ENCODE peak calls at places on chromosome 22, in nine cellular contexts. T, J, F, R, P, H, O, B and N are unnamed samples.

GRCh38 chr22:50209893-50210292 is 9.1 kb downstream of the SELENOO start:
- DNase-seq in T (peak), J (peak), F (no peak), R (peak), P (no peak), H (peak), O (peak), B (peak), N (peak)

GRCh38 chr22:30422481-30423295 is 2.9 kb upstream of the MTFP1 start:
- DNase-seq in T (peak), J (peak), F (peak), R (no peak), P (peak), H (peak), O (peak), B (peak), N (no peak)

GRCh38 chr22:35938226-35938625 is 90.4 kb downstream of the RBFOX2 start:
- DNase-seq in T (no peak), J (no peak), F (no peak), R (no peak), P (no peak), H (no peak), O (no peak), B (no peak), N (no peak)

GRCh38 chr22:29483254-29483653 is 3.2 kb downstream of the NEFH start:
- DNase-seq in T (no peak), J (no peak), F (no peak), R (no peak), P (no peak), H (no peak), O (no peak), B (no peak), N (no peak)

GRCh38 chr22:18044548-18045271 is 20.3 kb upstream of the MICAL3 start:
- DNase-seq in T (peak), J (peak), F (no peak), R (peak), P (no peak), H (no peak), O (peak), B (peak), N (no peak)

GRCh38 chr22:22143448-22143847 is 101.1 kb upstream of the VPREB1 start:
- DNase-seq in T (no peak), J (no peak), F (no peak), R (no peak), P (no peak), H (no peak), O (no peak), B (no peak), N (no peak)

GRCh38 chr22:46432164-46433068 is 96.9 kb downstream of the TRMU start:
- DNase-seq in T (peak), J (no peak), F (no peak), R (no peak), P (no peak), H (no peak), O (peak), B (no peak), N (peak)

GRCh38 chr22:39290248-39290720 is 29.1 kb downstream of the RPL3 start:
- DNase-seq in T (no peak), J (no peak), F (no peak), R (peak), P (peak), H (peak), O (no peak), B (no peak), N (no peak)

GRCh38 chr22:22855617-22856308 is 31.9 kb upstream of the IGLL5 start:
- DNase-seq in T (peak), J (no peak), F (no peak), R (no peak), P (no peak), H (peak), O (no peak), B (no peak), N (peak)

GRCh38 chr22:46770726-46771125 is 8.3 kb downstream of the TBC1D22A start:
- DNase-seq in T (no peak), J (no peak), F (no peak), R (peak), P (no peak), H (no peak), O (no peak), B (peak), N (no peak)

GRCh38 chr22:36239150-36239400 is 252 bp downstream of the APOL2 start:
- DNase-seq in T (peak), J (no peak), F (no peak), R (no peak), P (no peak), H (no peak), O (no peak), B (no peak), N (no peak)

GRCh38 chr22:16935209-16935608 is 72.8 kb downstream of the GAB4 start:
- DNase-seq in T (no peak), J (no peak), F (no peak), R (no peak), P (no peak), H (no peak), O (no peak), B (no peak), N (no peak)

GRCh38 chr22:36267896-36268485 is 15.1 kb downstream of the APOL1 start:
- DNase-seq in T (no peak), J (no peak), F (no peak), R (no peak), P (no peak), H (no peak), O (no peak), B (no peak), N (no peak)

GRCh38 chr22:46561435-46561905 is 24.1 kb upstream of the CELSR1 start:
- DNase-seq in T (no peak), J (no peak), F (no peak), R (peak), P (peak), H (peak), O (peak), B (peak), N (no peak)

DNA sequence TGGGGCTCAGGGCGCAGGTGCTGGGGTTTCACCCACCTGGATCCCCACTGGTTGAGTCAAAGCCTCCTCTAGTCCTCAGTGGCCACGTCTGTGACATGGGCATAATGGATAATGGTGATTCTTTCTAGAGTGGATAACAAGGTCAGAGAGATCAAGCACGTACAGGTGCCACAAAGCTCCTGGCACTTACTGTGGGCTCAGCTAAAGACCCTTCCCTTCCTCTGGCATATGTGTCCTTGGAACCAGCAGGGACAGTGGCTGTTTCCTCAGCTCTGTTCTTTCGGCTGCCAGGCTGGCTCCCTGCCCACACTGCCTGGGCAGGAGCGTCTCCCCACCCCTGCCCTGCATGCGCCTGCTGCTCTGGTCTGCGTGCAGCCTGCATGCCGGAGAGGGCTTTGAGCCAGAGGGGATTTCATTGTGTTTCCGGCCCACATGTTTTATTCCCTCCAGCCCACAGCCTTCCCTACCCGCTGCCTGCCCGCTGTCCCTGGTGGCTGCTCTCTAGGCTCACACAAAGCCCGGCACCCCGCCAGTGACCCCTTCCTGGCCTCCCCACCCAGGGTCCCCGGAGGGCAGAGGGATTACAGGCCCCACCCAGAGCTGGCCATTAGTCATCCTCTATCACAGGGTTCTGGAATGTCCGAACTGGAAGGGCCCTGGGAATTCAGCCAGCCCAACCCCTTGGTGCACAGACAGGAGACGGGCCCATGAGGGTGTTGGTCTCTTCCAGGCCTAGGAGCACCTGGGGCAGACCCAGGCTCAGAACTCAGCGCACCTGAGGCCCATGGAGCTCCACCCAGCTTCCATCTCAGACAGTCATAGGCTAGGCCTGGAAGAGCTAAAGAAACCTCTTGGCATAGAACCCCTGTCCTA is 55.3 kb upstream of the GCAT start:
- DNase-seq in T (peak), J (peak), F (peak), R (peak), P (peak), H (peak), O (peak), B (peak), N (no peak)
- TF ChIP-seq CTCF in T (no peak), J (no peak), F (peak), R (peak), P (no peak), H (no peak), O (no peak), B (peak), N (no peak)

DNA sequence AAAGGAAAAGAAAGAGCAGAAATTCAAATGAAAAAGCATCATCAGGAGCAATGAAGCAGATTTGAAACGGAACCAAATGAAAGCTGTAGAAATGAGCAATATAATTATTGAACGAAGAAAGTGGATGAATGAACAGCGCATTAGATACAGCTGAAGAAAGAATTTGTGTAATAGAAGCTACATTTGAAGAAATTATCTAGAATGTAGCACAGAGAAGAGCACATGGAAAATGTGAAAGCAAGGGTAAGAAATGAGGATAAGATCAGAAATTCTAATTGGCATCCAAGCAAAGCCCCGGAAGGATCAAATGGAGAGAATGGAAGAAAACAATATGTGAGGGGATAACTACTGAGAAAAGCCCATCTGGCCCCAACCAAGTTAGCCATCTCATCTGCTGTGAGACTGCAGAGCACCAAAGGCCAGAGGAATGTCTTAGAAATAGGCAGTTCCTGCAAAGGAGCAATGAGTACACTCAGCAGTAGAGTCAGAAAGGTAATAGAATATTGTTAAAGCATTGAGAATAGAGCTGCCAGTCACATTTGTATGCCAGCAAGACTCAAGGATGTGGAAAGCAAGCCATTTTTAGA is 51.9 kb downstream of the MED15 start:
- DNase-seq in T (no peak), J (no peak), F (no peak), R (no peak), P (no peak), H (no peak), O (no peak), B (no peak), N (no peak)
- H3K27ac ChIP-seq in T (no peak), J (no peak), F (no peak), R (no peak), P (no peak), H (no peak), O (no peak), B (no peak), N (no peak)

GRCh38 chr22:45316796-45317526 is 7.2 kb downstream of the FAM118A start:
- DNase-seq in T (no peak), J (no peak), F (no peak), R (no peak), P (no peak), H (no peak), O (no peak), B (peak), N (no peak)
- TF ChIP-seq CTCF in T (no peak), J (no peak), F (no peak), R (no peak), P (no peak), H (no peak), O (no peak), B (no peak), N (no peak)

DNA sequence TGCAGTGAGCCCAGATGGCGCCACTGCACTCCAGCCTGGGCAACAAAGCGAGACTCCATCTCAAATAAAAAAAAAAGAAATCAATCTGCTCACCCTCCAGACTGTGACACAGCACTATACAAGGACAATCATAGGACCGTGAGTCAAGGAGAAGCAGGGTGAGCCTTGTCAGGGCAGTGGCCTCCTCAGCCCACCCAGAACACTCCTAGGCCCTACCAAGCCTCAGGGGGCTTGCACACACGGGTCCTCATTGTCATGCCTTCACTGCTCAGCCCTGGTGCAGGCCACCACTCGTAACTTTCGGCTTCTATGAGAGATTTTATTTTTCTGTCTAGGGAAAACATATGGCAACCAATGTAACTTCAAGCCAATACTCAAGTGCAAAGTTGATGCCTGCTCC is 35.8 kb downstream of the DGCR2 start:
- DNase-seq in T (no peak), J (no peak), F (no peak), R (no peak), P (no peak), H (no peak), O (peak), B (no peak), N (no peak)
- H3K27ac ChIP-seq in T (no peak), J (peak), F (no peak), R (no peak), P (peak), H (no peak), O (no peak), B (no peak), N (no peak)